ENCODE peak calls at places on chromosomes 4 and X, in seven cellular contexts. X is mammary epithelial cell, W is epithelial cell of esophagus, N is cardiac muscle cell, V is choroid plexus epithelial cell, D is heart left ventricle, A is fibroblast of pulmonary artery. Q is an unnamed sample.

GRCh38 chr4:183100827-183101226 is 1.8 kb downstream of the WWC2 start:
- DNase-seq in X (no peak), A (no peak), W (peak; percentile 22), D (no peak), N (no peak), V (no peak), Q (no peak)

GRCh38 chr4:158604369-158604768 is 67.3 kb downstream of the C4orf46 start:
- DNase-seq in N (no peak), W (no peak), D (no peak), X (no peak), V (no peak), A (no peak), Q (no peak)

GRCh38 chr4:137905930-137906329 is 336.2 kb downstream of the SLC7A11 start:
- DNase-seq in D (no peak), W (no peak), X (no peak), N (peak; percentile 33), A (peak; percentile 6), V (peak; percentile 14), Q (peak; percentile 14)

GRCh38 chr4:82493721-82494425 is 63.5 kb downstream of the ENOPH1 start:
- DNase-seq in N (no peak), V (no peak), W (no peak), D (no peak), A (no peak), X (peak; percentile 17), Q (peak; percentile 15)

GRCh38 chrX:8565729-8566128 is 101.1 kb downstream of the VCX3B start:
- DNase-seq in W (no peak), D (no peak), X (no peak), V (no peak), A (no peak), N (no peak), Q (no peak)

GRCh38 chrX:45598841-45599240 is 398.2 kb upstream of the DIPK2B start:
- DNase-seq in V (peak; percentile 88), A (peak; percentile 45), W (no peak), N (peak; percentile 71), X (peak; percentile 48), D (no peak), Q (peak; percentile 53)

GRCh38 chrX:111823068-111823467 is 52.9 kb upstream of the TRPC5OS start:
- DNase-seq in W (peak; percentile 15), V (peak; percentile 4), X (no peak), D (no peak), A (no peak), N (no peak), Q (no peak)

GRCh38 chr4:93788712-93789111 is 39.8 kb upstream of the ATOH1 start:
- DNase-seq in D (no peak), X (peak; percentile 12), V (peak; percentile 61), A (peak; percentile 39), N (peak; percentile 27), W (peak; percentile 49), Q (peak; percentile 14)

GRCh38 chr4:73822389-73822788 is 14.1 kb upstream of the CXCL6 start:
- DNase-seq in V (no peak), X (peak; percentile 78), W (peak; percentile 56), N (no peak), D (no peak), A (no peak), Q (peak; percentile 89)

GRCh38 chrX:41236629-41237028 is 97.3 kb upstream of the DDX3X start:
- DNase-seq in V (peak; percentile 15), D (no peak), X (no peak), W (no peak), N (no peak), A (no peak), Q (no peak)

GRCh38 chrX:65871671-65872311 is 168.1 kb downstream of the VSIG4 start:
- DNase-seq in A (peak; percentile 51), V (no peak), N (peak; percentile 4), D (no peak), W (peak; percentile 85), X (peak; percentile 84), Q (peak; percentile 74)

GRCh38 chr4:54277691-54278090 is 48.6 kb downstream of the PDGFRA start:
- DNase-seq in A (peak; percentile 82), D (no peak), X (peak; percentile 81), W (peak; percentile 87), N (peak; percentile 75), V (peak; percentile 84), Q (peak; percentile 85)

GRCh38 chr4:11106769-11107168 is 321.9 kb downstream of the HS3ST1 start:
- DNase-seq in D (no peak), W (peak; percentile 44), N (peak; percentile 62), A (peak; percentile 38), X (peak; percentile 8), V (peak; percentile 2), Q (peak; percentile 27)

GRCh38 chrX:53481093-53481492 is 46.9 kb upstream of the HSD17B10 start:
- DNase-seq in A (no peak), V (no peak), N (no peak), D (no peak), W (peak; percentile 37), X (no peak), Q (no peak)

GRCh38 chr4:40200881-40201797 is 4.3 kb downstream of the RHOH start:
- DNase-seq in D (no peak), X (no peak), V (peak; percentile 77), W (peak; percentile 31), N (no peak), A (no peak), Q (no peak)

GRCh38 chrX:47208108-47208507 is 10.4 kb upstream of the CDK16 start:
- DNase-seq in X (no peak), N (no peak), V (no peak), D (no peak), A (no peak), W (no peak), Q (no peak)

GRCh38 chr4:159606835-159607234 is 504.0 kb downstream of the RAPGEF2 start:
- DNase-seq in V (peak; percentile 45), X (peak; percentile 70), D (no peak), N (peak; percentile 17), W (no peak), A (no peak), Q (no peak)
- TF ChIP-seq CTCF in V (no peak), X (no peak), D (no peak), N (no peak), W (no peak), A (no peak), Q (no peak)

GRCh38 chrX:155997436-155997835 is at the start of gene IL9R:
- DNase-seq in N (no peak), X (no peak), W (no peak), V (no peak), A (no peak), D (no peak), Q (no peak)
- H3K4me3 ChIP-seq in N (no peak within 1 kb of the TSS), X (no peak within 1 kb of the TSS), W (no peak within 1 kb of the TSS), V (no peak within 1 kb of the TSS), A (no peak within 1 kb of the TSS), D (no peak within 1 kb of the TSS), Q (no peak within 1 kb of the TSS)

GRCh38 chr4:76783836-76784235 is 114.1 kb downstream of the SOWAHB start:
- DNase-seq in V (peak; percentile 39), A (no peak), D (no peak), X (no peak), W (no peak), N (no peak), Q (no peak)

GRCh38 chr4:76782837-76783236 is 115.1 kb downstream of the SOWAHB start:
- DNase-seq in A (peak; percentile 83), N (peak; percentile 73), W (peak; percentile 65), D (no peak), V (peak; percentile 93), X (peak; percentile 72), Q (peak; percentile 74)

GRCh38 chr4:76781698-76782595 is 116.0 kb downstream of the SOWAHB start:
- DNase-seq in A (peak; percentile 88), D (no peak), N (peak; percentile 79), W (peak; percentile 99), X (peak; percentile 100), V (peak; percentile 97), Q (peak; percentile 76)

GRCh38 chr4:76780781-76781697 is 116.9 kb downstream of the SOWAHB start:
- DNase-seq in N (no peak), D (no peak), A (no peak), X (no peak), W (no peak), V (peak; percentile 36), Q (no peak)

DNA sequence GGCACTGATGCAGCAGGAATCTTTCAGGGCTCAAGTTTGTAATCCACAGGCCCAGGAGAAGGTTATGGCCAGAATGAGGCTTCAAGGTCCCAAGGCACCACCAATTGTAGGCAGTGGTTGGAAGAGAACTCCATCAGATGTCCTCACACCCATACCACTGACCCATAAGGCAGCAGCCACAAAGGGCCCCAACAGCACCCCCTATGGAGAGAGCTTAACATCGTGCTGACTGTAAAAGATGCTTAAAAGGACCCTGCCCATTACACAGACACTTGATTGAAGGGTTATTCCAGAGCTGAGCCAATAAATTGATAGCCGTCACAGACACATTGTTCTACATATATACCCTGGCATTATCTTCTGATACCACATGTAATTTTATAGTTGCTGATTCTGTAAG is 113.7 kb downstream of the SOWAHB start:
- DNase-seq in D (no peak), V (peak; percentile 29), A (no peak), X (no peak), W (no peak), N (no peak), Q (no peak)
- TF ChIP-seq CTCF in D (no peak), V (peak; percentile 43), A (peak; percentile 24), X (peak; percentile 20), W (no peak), N (no peak), Q (peak; percentile 16)

DNA sequence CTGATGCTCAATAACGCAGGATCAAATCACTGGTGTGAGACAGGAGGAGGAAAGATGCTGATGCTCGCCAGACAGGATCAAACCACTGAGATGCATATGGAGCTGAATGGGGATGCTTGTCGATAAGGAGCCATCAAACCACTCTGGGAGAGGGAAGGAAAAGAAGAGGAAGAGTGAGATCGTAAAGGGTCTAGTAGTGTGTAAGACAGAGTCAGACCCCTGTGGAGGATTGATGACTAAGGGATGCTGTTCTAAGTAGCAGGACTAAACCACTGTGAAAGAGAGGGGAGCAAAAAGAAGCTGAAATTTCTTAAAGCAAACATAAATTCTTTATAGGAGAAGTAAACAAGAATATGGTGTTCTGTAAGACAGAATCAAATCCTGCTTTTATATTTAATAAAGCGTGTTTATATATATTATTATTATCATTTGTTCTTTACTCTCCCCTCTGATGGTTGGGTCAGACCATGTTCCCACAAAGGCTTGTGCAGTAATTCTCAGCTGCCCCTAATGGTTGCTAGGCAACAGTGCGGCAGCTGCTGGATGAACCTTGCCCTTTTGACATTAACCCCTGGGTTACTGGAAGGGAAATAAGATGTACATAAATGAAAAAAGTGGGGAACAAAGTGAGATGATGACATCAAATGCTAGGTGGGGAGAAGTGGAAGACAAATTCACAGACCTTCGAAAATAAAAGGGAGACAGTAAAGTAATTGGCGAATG is 432.4 kb upstream of the FGF16 start:
- DNase-seq in W (no peak), X (no peak), N (no peak), A (no peak), D (no peak), V (peak; percentile 8), Q (no peak)
- H3K4me3 ChIP-seq in W (no peak overlapping the region), X (no peak overlapping the region), N (peak overlapping the region; percentile 8), A (no peak overlapping the region), D (no peak overlapping the region), V (no peak overlapping the region), Q (no peak overlapping the region)